ENCODE peak calls at places on chromosomes 11 and 22, in nine cellular contexts. G is posterior cingulate gyrus; X is naive thymus-derived CD4-positive, alpha-beta T cell; A is CD8-positive, alpha-beta memory T cell; Q is stimulated activated CD4-positive, alpha-beta T cell treated with anti-CD3 and anti-CD28 coated beads, Interleukin-4, amount 100 ng/mL, for 24 hours; O is EH; N is NAMALWA; I is GM04503; D is M059J. Y is an unnamed sample.

GRCh38 chr11:130137999-130138398 is 21.6 kb upstream of the ST14 start:
- DNase-seq in D (no peak), A (no peak), G (no peak), N (no peak), X (no peak), Q (no peak), I (no peak), O (no peak), Y (no peak)

GRCh38 chr11:36738292-36738861 is 140.3 kb upstream of the RAG2 start:
- DNase-seq in N (no peak), X (no peak), I (no peak), A (no peak), O (no peak), G (no peak), D (no peak), Q (no peak), Y (no peak)

GRCh38 chr22:35480627-35481565 is 59.7 kb upstream of the RASD2 start:
- DNase-seq in A (no peak), I (no peak), D (peak), G (no peak), N (no peak), X (no peak), Q (no peak), O (peak), Y (peak)

GRCh38 chr11:125519865-125520834 is 24.1 kb upstream of the FEZ1 start:
- DNase-seq in N (no peak), Q (no peak), A (no peak), I (no peak), X (no peak), G (no peak), D (no peak), O (no peak), Y (no peak)

GRCh38 chr22:48948575-48949170 is 879.0 kb downstream of the BRD1 start:
- DNase-seq in I (no peak), O (no peak), Q (no peak), X (no peak), N (no peak), G (no peak), D (no peak), A (no peak), Y (no peak)

GRCh38 chr11:44775366-44776356 is 48.9 kb downstream of the TSPAN18 start:
- DNase-seq in O (peak), N (peak), X (peak), I (no peak), Q (peak), G (peak), A (peak), D (peak), Y (peak)

GRCh38 chr22:30210235-30210831 is 36.2 kb downstream of the LIF start:
- DNase-seq in A (no peak), G (peak), Q (no peak), X (no peak), D (peak), O (no peak), N (no peak), I (no peak), Y (peak)

GRCh38 chr22:42608481-42609361 is 6.0 kb downstream of the POLDIP3 start:
- DNase-seq in I (no peak), A (no peak), G (peak), X (no peak), O (peak), N (no peak), D (peak), Q (no peak), Y (peak)

GRCh38 chr11:118838905-118839553 is 44.7 kb upstream of the CXCR5 start:
- DNase-seq in O (no peak), I (peak), G (no peak), X (no peak), N (peak), Q (no peak), A (no peak), D (no peak), Y (no peak)

GRCh38 chr11:119446434-119446833 is 23.5 kb upstream of the THY1 start:
- DNase-seq in Q (no peak), O (peak), G (no peak), D (no peak), X (no peak), A (no peak), I (no peak), N (no peak), Y (no peak)

GRCh38 chr22:50710886-50711285 is 27.1 kb upstream of the ACR start:
- DNase-seq in G (no peak), A (no peak), I (no peak), O (no peak), Q (no peak), N (no peak), D (no peak), X (no peak), Y (no peak)

GRCh38 chr22:39125622-39126021 is 26.9 kb downstream of the CBX7 start:
- DNase-seq in I (no peak), X (no peak), A (no peak), D (no peak), O (no peak), G (no peak), N (no peak), Q (no peak), Y (no peak)

GRCh38 chr22:36374603-36375024 is 13.2 kb downstream of the MYH9 start:
- DNase-seq in A (no peak), X (no peak), N (no peak), O (peak), G (no peak), Q (peak), D (peak), I (no peak), Y (peak)

GRCh38 chr11:57792870-57793269 is 31.3 kb downstream of the CTNND1 start:
- DNase-seq in A (no peak), N (no peak), G (no peak), I (no peak), X (no peak), O (no peak), D (no peak), Q (no peak), Y (peak)

GRCh38 chr11:20671856-20672546 is 2.6 kb downstream of the NELL1 start:
- DNase-seq in G (no peak), O (peak), X (no peak), Q (no peak), N (peak), A (no peak), I (no peak), D (peak), Y (peak)

GRCh38 chr22:23230348-23231068 is 50.2 kb downstream of the BCR start:
- DNase-seq in I (no peak), D (no peak), G (no peak), X (no peak), Q (no peak), A (no peak), N (no peak), O (no peak), Y (no peak)

GRCh38 chr11:16114451-16114850 is 241.9 kb downstream of the SOX6 start:
- DNase-seq in I (no peak), O (no peak), A (no peak), N (no peak), Q (no peak), X (no peak), D (no peak), G (no peak), Y (no peak)

GRCh38 chr11:111310088-111310487 is 11.7 kb downstream of the POU2AF3 start:
- DNase-seq in G (no peak), O (no peak), A (no peak), I (no peak), Q (no peak), N (no peak), D (no peak), X (no peak), Y (peak)

GRCh38 chr11:71286701-71287643 is 34.6 kb upstream of the SHANK2 start:
- DNase-seq in O (peak), A (no peak), N (no peak), G (peak), D (peak), X (no peak), I (peak), Q (no peak), Y (peak)

GRCh38 chr11:119643878-119644225 is 85.1 kb downstream of the NECTIN1 start:
- DNase-seq in I (no peak), N (no peak), G (no peak), A (no peak), O (no peak), D (no peak), X (no peak), Q (no peak), Y (no peak)

GRCh38 chr11:1482581-1483444 is 3.8 kb downstream of the MOB2 start:
- DNase-seq in X (no peak), G (no peak), O (no peak), I (no peak), N (no peak), A (no peak), Q (no peak), D (no peak), Y (no peak)

GRCh38 chr11:32847511-32847910 is 17.8 kb downstream of the PRRG4 start:
- DNase-seq in I (no peak), O (no peak), Q (no peak), N (no peak), X (no peak), G (no peak), A (no peak), D (no peak), Y (no peak)

GRCh38 chr11:104968856-104969776 is 742 bp upstream of the CASP4 start:
- DNase-seq in D (peak), X (no peak), A (no peak), G (no peak), N (no peak), I (no peak), O (no peak), Q (no peak), Y (peak)

GRCh38 chr11:124876818-124877630 is 11.8 kb downstream of the ROBO3 start:
- DNase-seq in A (no peak), G (no peak), X (no peak), D (no peak), I (no peak), O (no peak), N (no peak), Q (no peak), Y (no peak)

GRCh38 chr11:107731911-107732310 is 20.1 kb upstream of the SLN start:
- DNase-seq in G (no peak), D (no peak), X (no peak), N (no peak), A (no peak), Q (no peak), O (no peak), I (no peak), Y (no peak)

GRCh38 chr11:105968021-105968697 is 53.9 kb downstream of the MSANTD4 start:
- DNase-seq in D (peak), I (no peak), Q (no peak), A (no peak), N (no peak), O (no peak), G (no peak), X (no peak), Y (peak)

GRCh38 chr11:104564921-104565580 is 333.2 kb downstream of the CASP12 start:
- DNase-seq in X (no peak), O (no peak), D (no peak), G (no peak), N (no peak), Q (no peak), I (no peak), A (no peak), Y (no peak)

Y was measured in PC-3.